ENCODE peak calls at places on chromosome 5, in eight cellular contexts. N is body of pancreas; V is prostate gland; O is kidney; U is spleen; Z is suprapubic skin; B is CD8-positive, alpha-beta memory T cell; Q is tibial nerve. X is an unnamed sample. For H3K36me3, the result is how much of the 10 kb centered on the place peaks cover.

GRCh38 chr5:1367149-1367548 is 22.2 kb upstream of the CLPTM1L start:
- DNase-seq in N (no peak), V (no peak), O (no peak), U (peak), Z (no peak), B (no peak), Q (no peak), X (peak)

GRCh38 chr5:124742983-124743533 is 3.4 kb downstream of the ZNF608 start:
- DNase-seq in N (peak), V (peak), O (no peak), U (no peak), Z (no peak), B (no peak), Q (no peak), X (no peak)

GRCh38 chr5:131242728-131243255 is 21.1 kb upstream of the CDC42SE2 start:
- DNase-seq in N (no peak), V (no peak), O (no peak), U (no peak), Z (no peak), B (no peak), Q (no peak), X (no peak)

GRCh38 chr5:38783011-38783551 is 62.7 kb upstream of the OSMR start:
- DNase-seq in N (no peak), V (peak), O (no peak), U (no peak), Z (no peak), B (no peak), Q (no peak), X (no peak)

GRCh38 chr5:179373101-179373934 is 28.1 kb upstream of the ADAMTS2 start:
- DNase-seq in N (no peak), V (no peak), O (peak), U (peak), Z (peak), B (no peak), Q (no peak), X (peak)

GRCh38 chr5:157464518-157465171 is 4.6 kb downstream of the NIPAL4 start:
- DNase-seq in N (no peak), V (peak), O (no peak), U (no peak), Z (peak), B (no peak), Q (peak), X (peak)

GRCh38 chr5:95471922-95472321 is 80.8 kb downstream of the FAM81B start:
- DNase-seq in N (no peak), V (no peak), O (no peak), U (no peak), Z (no peak), B (no peak), Q (no peak), X (no peak)

GRCh38 chr5:163165277-163165676 is 272.1 kb upstream of the CCNG1 start:
- DNase-seq in N (no peak), V (no peak), O (no peak), U (no peak), Z (no peak), B (no peak), Q (no peak), X (no peak)

GRCh38 chr5:10701567-10702039 is 59.4 kb downstream of the DAP start:
- DNase-seq in N (no peak), V (peak), O (no peak), U (no peak), Z (no peak), B (no peak), Q (no peak), X (peak)

GRCh38 chr5:143495124-143495523 is 91.6 kb upstream of the NR3C1 start:
- DNase-seq in N (no peak), V (no peak), O (no peak), U (no peak), Z (no peak), B (no peak), Q (no peak), X (no peak)

GRCh38 chr5:93096561-93096960 is 484.5 kb downstream of the NR2F1-AS1 start:
- DNase-seq in N (no peak), V (no peak), O (no peak), U (no peak), Z (no peak), B (no peak), Q (no peak), X (no peak)

GRCh38 chr5:159877087-159877486 is 39.2 kb upstream of the ADRA1B start:
- DNase-seq in N (no peak), V (no peak), O (no peak), U (no peak), Z (no peak), B (no peak), Q (no peak), X (no peak)

GRCh38 chr5:54703091-54703490 is 185.5 kb downstream of the SNX18 start:
- DNase-seq in N (no peak), V (no peak), O (peak), U (no peak), Z (no peak), B (no peak), Q (no peak), X (no peak)

GRCh38 chr5:133052317-133053175 is 733 bp downstream of the HSPA4 start:
- DNase-seq in N (peak), V (peak), O (peak), U (peak), Z (peak), B (peak), Q (no peak), X (peak)

GRCh38 chr5:150062523-150062922 is 23.8 kb downstream of the CSF1R start:
- DNase-seq in N (no peak), V (no peak), O (no peak), U (peak), Z (no peak), B (no peak), Q (no peak), X (no peak)

GRCh38 chr5:160390787-160391696 is 8.8 kb downstream of the FAM200C start:
- DNase-seq in N (no peak), V (no peak), O (no peak), U (no peak), Z (no peak), B (no peak), Q (no peak), X (no peak)

GRCh38 chr5:28779161-28779754 is 1740.9 kb upstream of the CDH9 start:
- DNase-seq in N (no peak), V (no peak), O (no peak), U (no peak), Z (no peak), B (no peak), Q (no peak), X (peak)

GRCh38 chr5:151471276-151471675 is 23.9 kb downstream of the SLC36A1 start:
- DNase-seq in N (no peak), V (no peak), O (no peak), U (no peak), Z (no peak), B (no peak), Q (no peak), X (no peak)

GRCh38 chr5:64180661-64181343 is 15.2 kb downstream of the RNF180 start:
- DNase-seq in N (no peak), V (no peak), O (no peak), U (no peak), Z (no peak), B (no peak), Q (no peak), X (no peak)
- H3K4me3 ChIP-seq in N (no peak), V (no peak), O (no peak), U (no peak), Z (no peak), B (no peak), Q (no peak), X (no peak)

GRCh38 chr5:128532776-128533175 is 5.3 kb downstream of the FBN2 start:
- DNase-seq in N (no peak), V (no peak), O (no peak), U (no peak), Z (no peak), B (no peak), Q (no peak), X (no peak)
- H3K36me3 ChIP-seq in N (under half), V (under half), O (under half), U (under half), Z (under half), B (under half), Q (under half), X (under half)

GRCh38 chr5:116572375-116573278 is 2.0 kb downstream of the SEMA6A start:
- DNase-seq in N (peak), V (peak), O (peak), U (peak), Z (peak), B (no peak), Q (no peak), X (peak)
- H3K4me3 ChIP-seq in N (peak), V (peak), O (peak), U (peak), Z (peak), B (no peak), Q (peak), X (peak)

DNA sequence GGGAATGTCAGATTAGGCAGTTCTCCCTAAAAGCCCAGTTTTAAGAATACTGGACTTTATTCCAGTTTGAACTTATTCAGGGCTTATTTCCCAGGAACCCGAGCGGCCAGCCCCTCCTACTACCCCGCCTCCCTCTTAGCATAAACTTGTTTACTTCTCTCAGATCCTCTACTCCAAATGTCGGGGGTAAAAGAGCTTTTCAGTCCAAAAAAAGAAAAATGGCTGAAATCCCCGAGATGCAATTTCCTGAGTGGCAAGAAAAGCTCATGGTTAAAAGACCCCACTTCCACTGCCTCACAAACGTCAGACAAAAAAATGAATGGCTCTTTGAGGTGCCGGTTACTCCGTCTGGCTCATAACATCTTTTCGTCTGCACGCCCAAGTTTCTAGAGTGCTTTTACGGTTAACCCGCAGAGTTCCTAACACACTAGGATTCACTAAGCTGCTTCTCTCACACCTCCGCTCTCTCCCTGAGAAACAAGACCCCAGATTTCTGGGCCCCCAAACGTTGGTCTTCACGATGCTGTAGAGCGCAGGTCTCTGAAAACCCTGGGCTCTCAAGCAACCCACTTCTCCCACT is 404 bp downstream of the BRD8 start:
- DNase-seq in N (no peak), V (peak), O (no peak), U (no peak), Z (no peak), B (peak), Q (no peak), X (peak)
- H3K36me3 ChIP-seq in N (under half), V (under half), O (under half), U (half or more), Z (under half), B (under half), Q (under half), X (under half)

GRCh38 chr5:43040287-43041098 is at the start of gene ANXA2R:
- DNase-seq in N (peak), V (peak), O (peak), U (peak), Z (peak), B (peak), Q (peak), X (no peak)

GRCh38 chr5:43041669-43042175 is 1.6 kb upstream of the ANXA2R start:
- DNase-seq in N (peak), V (peak), O (no peak), U (no peak), Z (peak), B (peak), Q (no peak), X (no peak)

GRCh38 chr5:43042176-43042625 is 2.1 kb upstream of the ANXA2R start:
- DNase-seq in N (peak), V (peak), O (peak), U (peak), Z (peak), B (peak), Q (peak), X (peak)

GRCh38 chr5:43039468-43040286 is 442 bp downstream of the ANXA2R start:
- DNase-seq in N (peak), V (peak), O (peak), U (peak), Z (peak), B (peak), Q (peak), X (no peak)

GRCh38 chr5:43041131-43041668 is 1.1 kb upstream of the ANXA2R start:
- DNase-seq in N (no peak), V (no peak), O (no peak), U (peak), Z (no peak), B (no peak), Q (no peak), X (no peak)
- H3K4me3 ChIP-seq in N (peak), V (peak), O (peak), U (peak), Z (peak), B (peak), Q (peak), X (peak)

GRCh38 chr5:113340537-113340936 is 94.3 kb downstream of the TSSK1B start:
- DNase-seq in N (no peak), V (no peak), O (no peak), U (no peak), Z (no peak), B (no peak), Q (no peak), X (no peak)
- H3K36me3 ChIP-seq in N (under half), V (under half), O (under half), U (under half), Z (under half), B (under half), Q (under half), X (under half)

GRCh38 chr5:34653708-34654107 is 2.4 kb upstream of the RAI14 start:
- DNase-seq in N (no peak), V (no peak), O (no peak), U (no peak), Z (no peak), B (no peak), Q (no peak), X (no peak)
- H3K4me3 ChIP-seq in N (no peak), V (no peak), O (no peak), U (no peak), Z (no peak), B (no peak), Q (no peak), X (no peak)

GRCh38 chr5:90933298-90933697 is 374.7 kb downstream of the ADGRV1 start:
- DNase-seq in N (no peak), V (no peak), O (no peak), U (no peak), Z (no peak), B (no peak), Q (no peak), X (no peak)
- H3K36me3 ChIP-seq in N (under half), V (under half), O (under half), U (under half), Z (under half), B (under half), Q (under half), X (under half)

GRCh38 chr5:140632366-140633080 is 452 bp downstream of the CD14 start:
- DNase-seq in N (peak), V (peak), O (peak), U (peak), Z (peak), B (peak), Q (peak), X (peak)
- H3K4me3 ChIP-seq in N (peak), V (peak), O (peak), U (peak), Z (peak), B (peak), Q (peak), X (peak)

DNA sequence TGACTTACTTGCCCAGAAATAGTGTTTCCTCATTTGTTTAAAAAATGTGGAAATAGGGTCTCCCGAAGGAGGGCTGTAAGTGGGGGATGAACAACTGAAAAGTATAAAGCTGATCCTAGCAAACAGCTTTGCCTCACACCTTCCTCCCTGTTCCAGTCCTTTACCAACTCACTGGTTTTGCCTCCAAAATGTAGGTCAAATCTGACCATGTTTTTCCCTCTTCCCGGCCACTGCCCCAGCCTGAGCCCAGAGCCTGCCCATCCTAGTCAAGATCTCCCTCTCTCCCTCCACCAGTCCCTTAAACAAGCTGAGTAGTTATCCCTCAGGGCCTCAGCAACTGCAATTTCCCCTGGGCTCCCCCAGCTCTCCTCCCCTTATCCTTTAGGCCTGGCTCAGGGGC is 82.4 kb upstream of the FBXW11 start:
- DNase-seq in N (no peak), V (no peak), O (no peak), U (no peak), Z (peak), B (no peak), Q (no peak), X (peak)
- H3K36me3 ChIP-seq in N (under half), V (under half), O (under half), U (half or more), Z (under half), B (under half), Q (under half), X (under half)